ENCODE peak calls at places on chromosomes 4 and X, in five cellular contexts. I is ovary, Y is AML-193, S is activated gamma-delta T cell treated with Interleukin-2 at 50 U/mL for 16 hours, J is amniotic stem cell. K is an unnamed sample.

GRCh38 chr4:42341518-42342026 is 55.7 kb upstream of the SHISA3 start:
- DNase-seq in I (no peak), Y (no peak), S (no peak), J (no peak), K (no peak)

GRCh38 chrX:135345328-135345645 is 36.0 kb downstream of the ETDC start:
- DNase-seq in I (peak; percentile 42), Y (no peak), S (no peak), J (no peak), K (no peak)

GRCh38 chrX:103187953-103188475 is 26.9 kb upstream of the BEX4 start:
- DNase-seq in I (no peak), Y (no peak), S (no peak), J (no peak), K (no peak)

GRCh38 chr4:149708513-149709175 is 107.0 kb downstream of the IQCM start:
- DNase-seq in I (no peak), Y (no peak), S (no peak), J (no peak), K (no peak)

GRCh38 chr4:54063224-54063623 is 1.2 kb downstream of the CHIC2 start:
- DNase-seq in I (no peak), Y (peak; percentile 40), S (no peak), J (peak; percentile 47), K (peak; percentile 52)

GRCh38 chr4:139576219-139576618 is 20.2 kb upstream of the SETD7 start:
- DNase-seq in I (no peak), Y (no peak), S (no peak), J (no peak), K (no peak)

GRCh38 chr4:148056879-148057278 is 325.0 kb downstream of the ARHGAP10 start:
- DNase-seq in I (no peak), Y (peak; percentile 97), S (peak; percentile 65), J (no peak), K (no peak)

GRCh38 chrX:46770817-46771163 is 11.9 kb upstream of the SLC9A7 start:
- DNase-seq in I (no peak), Y (no peak), S (no peak), J (peak; percentile 20), K (no peak)

GRCh38 chr4:3877236-3877635 is 111.1 kb downstream of the ADRA2C start:
- DNase-seq in I (no peak), Y (no peak), S (no peak), J (no peak), K (no peak)

GRCh38 chrX:79270401-79270800 is 96.7 kb downstream of the ITM2A start:
- DNase-seq in I (no peak), Y (peak; percentile 43), S (peak; percentile 64), J (no peak), K (no peak)

K was measured in HepG2.